ENCODE peak calls at places on chromosome 7, in six cellular contexts. K, I, V, H, P and T are unnamed samples.

GRCh38 chr7:35697414-35698175 is 2.7 kb upstream of the HERPUD2 start:
- DNase-seq in I (no peak), K (no peak), P (no peak), V (no peak), H (no peak), T (no peak)

GRCh38 chr7:55288070-55288824 is 76.9 kb upstream of the LANCL2 start:
- DNase-seq in V (no peak), I (no peak), K (no peak), P (no peak), H (no peak), T (no peak)

GRCh38 chr7:112331495-112331894 is 118.8 kb upstream of the IFRD1 start:
- DNase-seq in I (no peak), V (no peak), K (no peak), H (no peak), P (no peak), T (no peak)

GRCh38 chr7:38506004-38506403 is 125.2 kb downstream of the AMPH start:
- DNase-seq in K (no peak), H (no peak), I (no peak), P (no peak), V (no peak), T (no peak)

GRCh38 chr7:22660732-22661131 is 66.3 kb upstream of the IL6 start:
- DNase-seq in P (no peak), K (no peak), H (no peak), V (no peak), I (no peak), T (no peak)

GRCh38 chr7:157445246-157445955 is 108.6 kb downstream of the DNAJB6 start:
- DNase-seq in P (no peak), K (no peak), H (no peak), V (no peak), I (no peak), T (no peak)

GRCh38 chr7:36272567-36273269 is 116.9 kb upstream of the ANLN start:
- DNase-seq in K (no peak), I (peak), H (no peak), V (no peak), P (no peak), T (no peak)

GRCh38 chr7:157668884-157669767 is 332.3 kb downstream of the DNAJB6 start:
- DNase-seq in I (no peak), H (no peak), P (no peak), V (no peak), K (no peak), T (no peak)

GRCh38 chr7:54888067-54888735 is 129.2 kb upstream of the SEC61G start:
- DNase-seq in H (no peak), K (no peak), I (no peak), V (no peak), P (no peak), T (peak)

GRCh38 chr7:155790666-155791065 is 21.6 kb downstream of the SHH start:
- DNase-seq in K (no peak), V (no peak), I (no peak), P (no peak), H (no peak), T (no peak)

GRCh38 chr7:96430350-96430749 is 108.5 kb upstream of the SLC25A13 start:
- DNase-seq in K (no peak), I (no peak), P (no peak), H (no peak), V (no peak), T (no peak)

GRCh38 chr7:101172005-101172853 is 6.9 kb upstream of the VGF start:
- DNase-seq in I (no peak), P (no peak), K (no peak), H (peak), V (no peak), T (no peak)

GRCh38 chr7:120805636-120806388 is 52.1 kb downstream of the TSPAN12 start:
- DNase-seq in K (peak), H (peak), P (peak), V (peak), I (peak), T (peak)

GRCh38 chr7:158482460-158482859 is 105.2 kb downstream of the PTPRN2 start:
- DNase-seq in P (no peak), H (no peak), I (no peak), V (no peak), K (no peak), T (no peak)

GRCh38 chr7:111107989-111108388 is 17.1 kb downstream of the LRRN3 start:
- DNase-seq in H (no peak), P (no peak), V (no peak), I (no peak), K (no peak), T (peak)

GRCh38 chr7:16559497-16560223 is 33.0 kb downstream of the LRRC72 start:
- DNase-seq in I (no peak), V (no peak), P (no peak), K (no peak), H (no peak), T (no peak)

GRCh38 chr7:41252551-41252950 is 450.3 kb downstream of the INHBA start:
- DNase-seq in P (no peak), H (no peak), V (no peak), K (no peak), I (no peak), T (no peak)

GRCh38 chr7:12942599-12942998 is 255.2 kb downstream of the ARL4A start:
- DNase-seq in I (no peak), H (no peak), K (no peak), V (no peak), P (no peak), T (no peak)

GRCh38 chr7:69732203-69732602 is 133.9 kb downstream of the AUTS2 start:
- DNase-seq in V (no peak), H (no peak), I (no peak), P (no peak), K (no peak), T (no peak)

GRCh38 chr7:27799212-27799611 is 59.2 kb downstream of the TAX1BP1 start:
- DNase-seq in H (no peak), I (no peak), K (no peak), V (no peak), P (no peak), T (no peak)

GRCh38 chr7:141132671-141133070 is 58.8 kb downstream of the TMEM178B start:
- DNase-seq in I (no peak), H (no peak), K (no peak), P (no peak), V (no peak), T (no peak)

GRCh38 chr7:40569326-40569725 is 434.5 kb downstream of the SUGCT start:
- DNase-seq in V (no peak), H (no peak), K (no peak), I (no peak), P (no peak), T (no peak)

GRCh38 chr7:90236890-90237289 is 8.1 kb upstream of the CFAP69 start:
- DNase-seq in V (no peak), K (no peak), H (no peak), P (no peak), I (peak), T (no peak)

GRCh38 chr7:47576031-47576908 is 5.6 kb downstream of the TNS3 start:
- DNase-seq in V (no peak), H (no peak), I (no peak), K (no peak), P (no peak), T (peak)

GRCh38 chr7:43785425-43785824 is 26.9 kb downstream of the BLVRA start:
- DNase-seq in H (no peak), I (no peak), V (no peak), K (no peak), P (no peak), T (no peak)

GRCh38 chr7:129739427-129739826 is 127.9 kb downstream of the NRF1 start:
- DNase-seq in K (no peak), I (peak), H (no peak), P (no peak), V (no peak), T (no peak)

GRCh38 chr7:135708041-135708440 is 19.9 kb downstream of the SLC13A4 start:
- DNase-seq in H (no peak), P (no peak), I (peak), V (no peak), K (no peak), T (no peak)

GRCh38 chr7:25117226-25118047 is 7.6 kb downstream of the CYCS start:
- DNase-seq in V (no peak), K (no peak), H (peak), I (no peak), P (no peak), T (no peak)

DNA sequence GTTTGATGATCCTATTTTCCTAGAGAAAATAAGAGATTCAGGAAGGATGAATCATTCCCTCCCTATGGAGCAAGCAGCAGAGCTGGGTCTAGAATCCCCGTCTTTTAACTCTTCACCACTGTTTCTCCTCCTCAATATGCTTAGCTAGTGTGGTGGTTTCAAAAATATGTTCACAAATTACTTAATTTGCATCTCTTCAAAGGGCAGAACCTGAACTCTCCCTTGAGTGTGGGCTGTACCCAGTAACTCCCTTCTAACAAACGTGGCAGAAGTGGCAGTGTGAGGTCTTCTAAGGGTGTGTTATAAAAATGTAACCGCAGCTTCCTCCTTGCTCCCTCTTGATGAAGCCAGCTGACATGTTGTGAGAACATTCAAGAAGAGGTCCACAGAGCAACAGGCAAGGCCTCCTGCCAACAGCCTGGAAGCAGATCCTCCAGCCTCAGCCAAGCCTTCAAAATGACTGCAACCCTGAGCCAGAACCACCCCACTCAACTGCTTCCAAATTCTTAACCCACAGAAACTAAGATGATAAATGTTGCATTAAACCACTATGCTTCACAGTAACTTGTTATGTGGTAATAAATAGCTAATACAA is 36.6 kb downstream of the SRPK2 start:
- DNase-seq in V (peak), K (no peak), H (peak), I (no peak), P (peak), T (no peak)
- H3K4me3 ChIP-seq in V (no peak), K (no peak), H (no peak), I (no peak), P (no peak), T (no peak)

GRCh38 chr7:102320601-102321350 is 34.1 kb downstream of the SH2B2 start:
- DNase-seq in P (no peak), V (no peak), I (no peak), K (no peak), H (no peak), T (no peak)
- H3K4me3 ChIP-seq in P (no peak), V (no peak), I (no peak), K (no peak), H (no peak), T (no peak)

GRCh38 chr7:1740214-1740613 is 70.1 kb downstream of the ELFN1 start:
- DNase-seq in H (no peak), P (no peak), V (no peak), I (no peak), K (no peak), T (no peak)

GRCh38 chr7:1741751-1742554 is 71.9 kb downstream of the ELFN1 start:
- DNase-seq in K (no peak), P (no peak), H (peak), I (peak), V (no peak), T (no peak)

GRCh38 chr7:1739593-1739992 is 69.5 kb downstream of the ELFN1 start:
- DNase-seq in P (no peak), H (no peak), K (no peak), I (no peak), V (no peak), T (no peak)

GRCh38 chr7:1742555-1743303 is 72.7 kb downstream of the ELFN1 start:
- DNase-seq in P (peak), K (no peak), I (no peak), V (no peak), H (no peak), T (peak)

GRCh38 chr7:1741246-1741645 is 71.2 kb downstream of the ELFN1 start:
- DNase-seq in P (no peak), H (no peak), V (no peak), K (no peak), I (no peak), T (no peak)
- H3K4me3 ChIP-seq in P (no peak), H (peak), V (no peak), K (no peak), I (no peak), T (no peak)

GRCh38 chr7:1665721-1666250 is 4.3 kb upstream of the ELFN1 start:
- DNase-seq in V (no peak), I (peak), H (no peak), P (no peak), K (no peak), T (peak)
- H3K4me3 ChIP-seq in V (no peak), I (peak), H (no peak), P (peak), K (peak), T (no peak)

DNA sequence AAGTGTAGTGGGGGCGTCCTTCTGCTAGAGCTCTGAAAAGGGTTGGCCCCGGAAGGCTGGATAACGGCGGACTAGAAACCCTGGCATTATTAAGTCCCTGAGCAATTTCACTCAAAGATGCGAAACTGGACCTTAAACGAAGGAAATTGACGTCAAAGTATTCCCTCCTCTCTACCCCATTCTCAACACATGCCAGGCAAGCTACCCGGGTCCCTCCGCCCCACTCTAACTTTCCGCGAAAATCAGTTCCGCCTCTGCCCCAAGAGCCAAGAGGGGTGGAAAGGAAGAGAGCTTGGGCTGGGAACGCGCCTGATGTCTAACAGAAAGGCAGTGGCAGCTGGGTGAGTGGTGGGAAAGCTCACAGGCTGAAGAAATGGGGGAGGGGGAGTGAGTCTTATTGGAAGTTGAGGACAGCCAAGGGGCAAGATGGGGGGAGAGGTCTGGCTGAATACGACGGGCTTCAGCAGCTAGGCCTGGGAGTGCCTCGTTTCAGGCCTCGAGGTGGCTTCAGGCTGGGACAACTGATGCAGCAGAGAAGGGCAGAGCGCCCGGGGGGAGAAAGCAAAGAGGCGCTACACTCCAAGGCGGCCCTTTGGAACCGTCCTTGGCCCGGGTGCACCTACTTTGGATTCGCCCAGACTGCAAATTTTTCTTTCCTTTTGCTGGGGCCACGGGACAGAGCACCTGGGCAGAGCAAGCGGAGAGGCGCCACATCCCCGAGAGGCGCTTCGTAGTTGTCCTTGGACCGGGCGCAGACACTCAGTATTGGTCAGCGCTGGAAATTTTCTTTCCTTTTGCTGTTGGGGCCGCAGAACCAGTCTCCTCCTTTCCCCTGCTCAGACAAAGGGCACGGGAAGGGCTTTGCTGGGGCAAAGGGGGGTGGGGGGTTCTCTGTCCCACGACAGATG is 2.0 kb upstream of the FEZF1 start:
- DNase-seq in K (no peak), H (no peak), I (peak), P (no peak), V (no peak), T (no peak)
- H3K4me3 ChIP-seq in K (no peak), H (no peak), I (peak), P (no peak), V (no peak), T (no peak)

GRCh38 chr7:81768951-81769778 is 682 bp downstream of the HGF start:
- DNase-seq in P (no peak), V (no peak), I (no peak), H (no peak), K (no peak), T (no peak)
- H3K4me3 ChIP-seq in P (no peak), V (no peak), I (no peak), H (peak), K (peak), T (peak)